ENCODE peak calls at places on chromosomes 3 and 15, in five cellular contexts. L, U, H, F and D are unnamed samples.

GRCh38 chr3:13018561-13019242 is 54.5 kb downstream of the IQSEC1 start:
- DNase-seq in U (no peak), F (no peak), L (no peak), H (peak; percentile 26), D (no peak)

GRCh38 chr3:105606052-105606451 is 239.3 kb downstream of the ALCAM start:
- DNase-seq in L (no peak), U (no peak), H (no peak), F (no peak), D (no peak)

GRCh38 chr3:67329358-67329757 is 325.1 kb downstream of the SUCLG2 start:
- DNase-seq in H (no peak), F (no peak), U (no peak), L (peak; percentile 4), D (no peak)

GRCh38 chr3:109532257-109533216 is 195.2 kb upstream of the DPPA4 start:
- DNase-seq in L (peak; percentile 41), U (peak; percentile 5), H (peak; percentile 36), F (peak; percentile 5), D (no peak)

GRCh38 chr15:32104061-32104980 is 74.0 kb downstream of the CHRNA7 start:
- DNase-seq in H (no peak), L (peak; percentile 4), U (no peak), F (no peak), D (no peak)

GRCh38 chr3:31356941-31357340 is 175.8 kb upstream of the STT3B start:
- DNase-seq in F (no peak), H (no peak), U (no peak), L (peak; percentile 66), D (no peak)

GRCh38 chr3:117238805-117239204 is 529.2 kb downstream of the TUSC7 start:
- DNase-seq in F (no peak), U (no peak), L (no peak), H (no peak), D (no peak)

GRCh38 chr3:66554178-66554577 is 53.4 kb upstream of the LRIG1 start:
- DNase-seq in F (no peak), L (no peak), U (no peak), H (no peak), D (no peak)

GRCh38 chr3:67094769-67095168 is 96.7 kb downstream of the KBTBD8 start:
- DNase-seq in F (no peak), H (no peak), U (no peak), L (no peak), D (no peak)

GRCh38 chr15:35444557-35445204 is 101.3 kb downstream of the DPH6 start:
- DNase-seq in F (no peak), U (no peak), H (peak; percentile 34), L (peak; percentile 50), D (no peak)

GRCh38 chr3:45176912-45177311 is 30.7 kb upstream of the CDCP1 start:
- DNase-seq in H (no peak), L (no peak), F (no peak), U (no peak), D (no peak)

GRCh38 chr15:31325432-31325975 is 1.1 kb upstream of the KLF13 start:
- DNase-seq in L (peak; percentile 77), H (peak; percentile 91), U (peak; percentile 48), F (peak; percentile 82), D (no peak)

GRCh38 chr3:126664591-126665214 is 9.8 kb upstream of the TXNRD3 start:
- DNase-seq in U (no peak), F (no peak), H (no peak), L (no peak), D (no peak)

GRCh38 chr3:20648294-20648693 is 462.3 kb upstream of the SGO1 start:
- DNase-seq in F (no peak), U (no peak), L (no peak), H (no peak), D (no peak)

GRCh38 chr15:24269166-24269571 is 406.4 kb upstream of the NPAP1 start:
- DNase-seq in L (no peak), U (no peak), H (no peak), F (peak; percentile 13), D (no peak)

GRCh38 chr15:60797444-60798040 is 318.6 kb upstream of the ICE2 start:
- DNase-seq in L (no peak), U (no peak), H (no peak), F (no peak), D (no peak)